ENCODE peak calls at places on chromosome 16, in five cellular contexts. One of them, this sample, is unnamed.

GRCh38 chr16:52393448-52393847 is 153.5 kb downstream of the TOX3 start:
- DNase-seq in CD8-positive, alpha-beta memory T cell: no peak
- DNase-seq in mucosa of descending colon: no peak
- DNase-seq in stimulated activated CD4-positive, alpha-beta T cell treated with anti-CD3 and anti-CD28 coated beads, Interleukin-12 subunit alpha, Interleukin-12 subunit beta, amount 100 ng/mL, for 48 hours: no peak
- DNase-seq in NCI-H524: no peak
- DNase-seq in this sample: no peak

GRCh38 chr16:88988980-88989791 is 12.2 kb upstream of the CBFA2T3 start:
- DNase-seq in stimulated activated CD4-positive, alpha-beta T cell treated with anti-CD3 and anti-CD28 coated beads, Interleukin-12 subunit alpha, Interleukin-12 subunit beta, amount 100 ng/mL, for 48 hours: no peak
- DNase-seq in mucosa of descending colon: no peak
- DNase-seq in CD8-positive, alpha-beta memory T cell: no peak
- DNase-seq in NCI-H524: peak
- DNase-seq in this sample: no peak

GRCh38 chr16:53922067-53922804 is 218.3 kb downstream of the FTO start:
- DNase-seq in mucosa of descending colon: no peak
- DNase-seq in stimulated activated CD4-positive, alpha-beta T cell treated with anti-CD3 and anti-CD28 coated beads, Interleukin-12 subunit alpha, Interleukin-12 subunit beta, amount 100 ng/mL, for 48 hours: no peak
- DNase-seq in NCI-H524: no peak
- DNase-seq in CD8-positive, alpha-beta memory T cell: no peak
- DNase-seq in this sample: no peak

GRCh38 chr16:66189951-66190350 is 176.5 kb upstream of the CDH5 start:
- DNase-seq in CD8-positive, alpha-beta memory T cell: no peak
- DNase-seq in mucosa of descending colon: no peak
- DNase-seq in stimulated activated CD4-positive, alpha-beta T cell treated with anti-CD3 and anti-CD28 coated beads, Interleukin-12 subunit alpha, Interleukin-12 subunit beta, amount 100 ng/mL, for 48 hours: no peak
- DNase-seq in NCI-H524: no peak
- DNase-seq in this sample: no peak

GRCh38 chr16:15897834-15898254 is 9.4 kb upstream of the CEP20 start:
- DNase-seq in mucosa of descending colon: no peak
- DNase-seq in NCI-H524: no peak
- DNase-seq in CD8-positive, alpha-beta memory T cell: no peak
- DNase-seq in stimulated activated CD4-positive, alpha-beta T cell treated with anti-CD3 and anti-CD28 coated beads, Interleukin-12 subunit alpha, Interleukin-12 subunit beta, amount 100 ng/mL, for 48 hours: no peak
- DNase-seq in this sample: peak

GRCh38 chr16:53865492-53865863 is 161.5 kb downstream of the FTO start:
- DNase-seq in NCI-H524: no peak
- DNase-seq in stimulated activated CD4-positive, alpha-beta T cell treated with anti-CD3 and anti-CD28 coated beads, Interleukin-12 subunit alpha, Interleukin-12 subunit beta, amount 100 ng/mL, for 48 hours: no peak
- DNase-seq in mucosa of descending colon: no peak
- DNase-seq in CD8-positive, alpha-beta memory T cell: no peak
- DNase-seq in this sample: peak

GRCh38 chr16:56732832-56733231 is 2.9 kb downstream of the NUP93 start:
- DNase-seq in CD8-positive, alpha-beta memory T cell: no peak
- DNase-seq in NCI-H524: no peak
- DNase-seq in mucosa of descending colon: no peak
- DNase-seq in stimulated activated CD4-positive, alpha-beta T cell treated with anti-CD3 and anti-CD28 coated beads, Interleukin-12 subunit alpha, Interleukin-12 subunit beta, amount 100 ng/mL, for 48 hours: no peak
- DNase-seq in this sample: no peak

GRCh38 chr16:15811778-15812750 is 44.8 kb downstream of the MYH11 start:
- DNase-seq in stimulated activated CD4-positive, alpha-beta T cell treated with anti-CD3 and anti-CD28 coated beads, Interleukin-12 subunit alpha, Interleukin-12 subunit beta, amount 100 ng/mL, for 48 hours: no peak
- DNase-seq in mucosa of descending colon: peak
- DNase-seq in CD8-positive, alpha-beta memory T cell: no peak
- DNase-seq in NCI-H524: peak
- DNase-seq in this sample: no peak

GRCh38 chr16:81600275-81600674 is 155.7 kb downstream of the CMIP start:
- DNase-seq in NCI-H524: no peak
- DNase-seq in CD8-positive, alpha-beta memory T cell: no peak
- DNase-seq in stimulated activated CD4-positive, alpha-beta T cell treated with anti-CD3 and anti-CD28 coated beads, Interleukin-12 subunit alpha, Interleukin-12 subunit beta, amount 100 ng/mL, for 48 hours: no peak
- DNase-seq in mucosa of descending colon: no peak
- DNase-seq in this sample: no peak

GRCh38 chr16:86668136-86668535 is 89.8 kb downstream of the FOXL1 start:
- DNase-seq in NCI-H524: no peak
- DNase-seq in stimulated activated CD4-positive, alpha-beta T cell treated with anti-CD3 and anti-CD28 coated beads, Interleukin-12 subunit alpha, Interleukin-12 subunit beta, amount 100 ng/mL, for 48 hours: no peak
- DNase-seq in CD8-positive, alpha-beta memory T cell: no peak
- DNase-seq in mucosa of descending colon: no peak
- DNase-seq in this sample: no peak

GRCh38 chr16:12964466-12964865 is 63.1 kb downstream of the SHISA9 start:
- DNase-seq in mucosa of descending colon: no peak
- DNase-seq in stimulated activated CD4-positive, alpha-beta T cell treated with anti-CD3 and anti-CD28 coated beads, Interleukin-12 subunit alpha, Interleukin-12 subunit beta, amount 100 ng/mL, for 48 hours: no peak
- DNase-seq in NCI-H524: no peak
- DNase-seq in CD8-positive, alpha-beta memory T cell: no peak
- DNase-seq in this sample: no peak

GRCh38 chr16:13291934-13292333 is 390.5 kb downstream of the SHISA9 start:
- DNase-seq in stimulated activated CD4-positive, alpha-beta T cell treated with anti-CD3 and anti-CD28 coated beads, Interleukin-12 subunit alpha, Interleukin-12 subunit beta, amount 100 ng/mL, for 48 hours: no peak
- DNase-seq in CD8-positive, alpha-beta memory T cell: no peak
- DNase-seq in mucosa of descending colon: no peak
- DNase-seq in NCI-H524: no peak
- DNase-seq in this sample: no peak

GRCh38 chr16:30786936-30787612 is at the start of gene ZNF629:
- DNase-seq in CD8-positive, alpha-beta memory T cell: peak
- DNase-seq in NCI-H524: peak
- DNase-seq in mucosa of descending colon: peak
- DNase-seq in stimulated activated CD4-positive, alpha-beta T cell treated with anti-CD3 and anti-CD28 coated beads, Interleukin-12 subunit alpha, Interleukin-12 subunit beta, amount 100 ng/mL, for 48 hours: no peak
- DNase-seq in this sample: peak

GRCh38 chr16:2339521-2340484 is 725 bp downstream of the ABCA3 start:
- DNase-seq in stimulated activated CD4-positive, alpha-beta T cell treated with anti-CD3 and anti-CD28 coated beads, Interleukin-12 subunit alpha, Interleukin-12 subunit beta, amount 100 ng/mL, for 48 hours: no peak
- DNase-seq in mucosa of descending colon: peak
- DNase-seq in NCI-H524: peak
- DNase-seq in CD8-positive, alpha-beta memory T cell: peak
- DNase-seq in this sample: peak

GRCh38 chr16:2818278-2818876 is 1.3 kb downstream of the PRSS21 start:
- DNase-seq in CD8-positive, alpha-beta memory T cell: no peak
- DNase-seq in stimulated activated CD4-positive, alpha-beta T cell treated with anti-CD3 and anti-CD28 coated beads, Interleukin-12 subunit alpha, Interleukin-12 subunit beta, amount 100 ng/mL, for 48 hours: no peak
- DNase-seq in mucosa of descending colon: no peak
- DNase-seq in NCI-H524: no peak
- DNase-seq in this sample: no peak

GRCh38 chr16:51565149-51565548 is 414.1 kb upstream of the SALL1 start:
- DNase-seq in CD8-positive, alpha-beta memory T cell: no peak
- DNase-seq in NCI-H524: no peak
- DNase-seq in mucosa of descending colon: no peak
- DNase-seq in stimulated activated CD4-positive, alpha-beta T cell treated with anti-CD3 and anti-CD28 coated beads, Interleukin-12 subunit alpha, Interleukin-12 subunit beta, amount 100 ng/mL, for 48 hours: no peak
- DNase-seq in this sample: no peak

GRCh38 chr16:81752225-81752875 is 26.7 kb upstream of the PLCG2 start:
- DNase-seq in mucosa of descending colon: peak
- DNase-seq in stimulated activated CD4-positive, alpha-beta T cell treated with anti-CD3 and anti-CD28 coated beads, Interleukin-12 subunit alpha, Interleukin-12 subunit beta, amount 100 ng/mL, for 48 hours: no peak
- DNase-seq in CD8-positive, alpha-beta memory T cell: no peak
- DNase-seq in NCI-H524: no peak
- DNase-seq in this sample: peak

GRCh38 chr16:1903845-1904820 is 14.1 kb downstream of the HS3ST6 start:
- DNase-seq in CD8-positive, alpha-beta memory T cell: no peak
- DNase-seq in NCI-H524: no peak
- DNase-seq in stimulated activated CD4-positive, alpha-beta T cell treated with anti-CD3 and anti-CD28 coated beads, Interleukin-12 subunit alpha, Interleukin-12 subunit beta, amount 100 ng/mL, for 48 hours: no peak
- DNase-seq in mucosa of descending colon: no peak
- DNase-seq in this sample: no peak

GRCh38 chr16:59886021-59886420 is 1151.9 kb upstream of the GOT2 start:
- DNase-seq in CD8-positive, alpha-beta memory T cell: no peak
- DNase-seq in NCI-H524: no peak
- DNase-seq in stimulated activated CD4-positive, alpha-beta T cell treated with anti-CD3 and anti-CD28 coated beads, Interleukin-12 subunit alpha, Interleukin-12 subunit beta, amount 100 ng/mL, for 48 hours: no peak
- DNase-seq in mucosa of descending colon: peak
- DNase-seq in this sample: no peak

GRCh38 chr16:74078877-74079586 is 217.6 kb upstream of the PSMD7 start:
- DNase-seq in stimulated activated CD4-positive, alpha-beta T cell treated with anti-CD3 and anti-CD28 coated beads, Interleukin-12 subunit alpha, Interleukin-12 subunit beta, amount 100 ng/mL, for 48 hours: no peak
- DNase-seq in NCI-H524: no peak
- DNase-seq in mucosa of descending colon: no peak
- DNase-seq in CD8-positive, alpha-beta memory T cell: no peak
- DNase-seq in this sample: no peak

GRCh38 chr16:77491091-77491490 is 56.3 kb upstream of the ADAMTS18 start:
- DNase-seq in NCI-H524: no peak
- DNase-seq in stimulated activated CD4-positive, alpha-beta T cell treated with anti-CD3 and anti-CD28 coated beads, Interleukin-12 subunit alpha, Interleukin-12 subunit beta, amount 100 ng/mL, for 48 hours: no peak
- DNase-seq in CD8-positive, alpha-beta memory T cell: no peak
- DNase-seq in mucosa of descending colon: no peak
- DNase-seq in this sample: no peak

GRCh38 chr16:53034306-53034705 is 18.4 kb downstream of the CHD9NB start:
- DNase-seq in stimulated activated CD4-positive, alpha-beta T cell treated with anti-CD3 and anti-CD28 coated beads, Interleukin-12 subunit alpha, Interleukin-12 subunit beta, amount 100 ng/mL, for 48 hours: no peak
- DNase-seq in NCI-H524: no peak
- DNase-seq in CD8-positive, alpha-beta memory T cell: no peak
- DNase-seq in mucosa of descending colon: no peak
- DNase-seq in this sample: no peak

GRCh38 chr16:79754081-79754872 is 153.7 kb upstream of the MAF start:
- DNase-seq in NCI-H524: no peak
- DNase-seq in CD8-positive, alpha-beta memory T cell: no peak
- DNase-seq in stimulated activated CD4-positive, alpha-beta T cell treated with anti-CD3 and anti-CD28 coated beads, Interleukin-12 subunit alpha, Interleukin-12 subunit beta, amount 100 ng/mL, for 48 hours: no peak
- DNase-seq in mucosa of descending colon: no peak
- DNase-seq in this sample: no peak

GRCh38 chr16:35752012-35752772 is 2292.8 kb downstream of the TP53TG3F start:
- DNase-seq in mucosa of descending colon: no peak
- DNase-seq in CD8-positive, alpha-beta memory T cell: no peak
- DNase-seq in stimulated activated CD4-positive, alpha-beta T cell treated with anti-CD3 and anti-CD28 coated beads, Interleukin-12 subunit alpha, Interleukin-12 subunit beta, amount 100 ng/mL, for 48 hours: no peak
- DNase-seq in NCI-H524: no peak
- DNase-seq in this sample: no peak

GRCh38 chr16:2295056-2295798 is 27.3 kb upstream of the RNPS1 start:
- DNase-seq in mucosa of descending colon: no peak
- DNase-seq in NCI-H524: no peak
- DNase-seq in stimulated activated CD4-positive, alpha-beta T cell treated with anti-CD3 and anti-CD28 coated beads, Interleukin-12 subunit alpha, Interleukin-12 subunit beta, amount 100 ng/mL, for 48 hours: no peak
- DNase-seq in CD8-positive, alpha-beta memory T cell: no peak
- DNase-seq in this sample: peak

GRCh38 chr16:86355538-86355937 is 154.8 kb upstream of the FOXF1 start:
- DNase-seq in NCI-H524: no peak
- DNase-seq in mucosa of descending colon: no peak
- DNase-seq in CD8-positive, alpha-beta memory T cell: no peak
- DNase-seq in stimulated activated CD4-positive, alpha-beta T cell treated with anti-CD3 and anti-CD28 coated beads, Interleukin-12 subunit alpha, Interleukin-12 subunit beta, amount 100 ng/mL, for 48 hours: no peak
- DNase-seq in this sample: no peak

GRCh38 chr16:55301385-55302008 is 22.5 kb upstream of the IRX6 start:
- DNase-seq in CD8-positive, alpha-beta memory T cell: no peak
- DNase-seq in NCI-H524: no peak
- DNase-seq in mucosa of descending colon: no peak
- DNase-seq in stimulated activated CD4-positive, alpha-beta T cell treated with anti-CD3 and anti-CD28 coated beads, Interleukin-12 subunit alpha, Interleukin-12 subunit beta, amount 100 ng/mL, for 48 hours: no peak
- DNase-seq in this sample: no peak

This sample was measured in HL-60.